ENCODE peak calls at places on chromosomes 16 and 17, in five cellular contexts. C, A, H, Z and S are unnamed samples.

GRCh38 chr17:81994593-81995462 is 17.4 kb downstream of the ASPSCR1 start:
- DNase-seq in C (no peak), A (no peak), H (no peak), Z (no peak), S (no peak)

GRCh38 chr16:75379911-75380847 is 53.1 kb downstream of the CFDP1 start:
- DNase-seq in C (no peak), A (no peak), H (no peak), Z (no peak), S (peak; percentile 67)

GRCh38 chr17:1109606-1110523 is 69.9 kb downstream of the ABR start:
- DNase-seq in C (peak; percentile 18), A (no peak), H (peak; percentile 78), Z (peak; percentile 45), S (no peak)

GRCh38 chr17:80646328-80646727 is 101.7 kb downstream of the RPTOR start:
- DNase-seq in C (no peak), A (no peak), H (no peak), Z (no peak), S (no peak)

GRCh38 chr16:9256196-9256595 is 164.8 kb downstream of the HAPSTR1 start:
- DNase-seq in C (no peak), A (no peak), H (peak; percentile 68), Z (peak; percentile 53), S (no peak)

GRCh38 chr17:72619976-72620650 is 472.4 kb downstream of the SLC39A11 start:
- DNase-seq in C (no peak), A (no peak), H (no peak), Z (no peak), S (no peak)

GRCh38 chr17:55437165-55437605 is 15.6 kb upstream of the MMD start:
- DNase-seq in C (no peak), A (no peak), H (peak; percentile 34), Z (no peak), S (no peak)

GRCh38 chr17:9928601-9929341 is 23.7 kb upstream of the RCVRN start:
- DNase-seq in C (no peak), A (no peak), H (peak; percentile 81), Z (no peak), S (no peak)

GRCh38 chr16:12661656-12662172 is 142.0 kb downstream of the CPPED1 start:
- DNase-seq in C (no peak), A (peak; percentile 30), H (peak; percentile 93), Z (no peak), S (peak; percentile 7)

GRCh38 chr16:57475711-57476339 is 10.5 kb downstream of the DOK4 start:
- DNase-seq in C (no peak), A (no peak), H (peak; percentile 89), Z (no peak), S (peak; percentile 75)

GRCh38 chr17:14143678-14144077 is 74.4 kb downstream of the COX10 start:
- DNase-seq in C (no peak), A (no peak), H (no peak), Z (peak; percentile 57), S (peak; percentile 2)

GRCh38 chr17:49210158-49211029 is at the start of the genes ABI3 and GNGT2:
- DNase-seq in C (no peak), A (peak; percentile 72), H (no peak), Z (no peak), S (peak; percentile 60)

GRCh38 chr17:17669851-17670232 is 11.4 kb upstream of the RAI1 start:
- DNase-seq in C (no peak), A (no peak), H (no peak), Z (no peak), S (no peak)

GRCh38 chr16:2499454-2499853 is 14.3 kb upstream of the ATP6V0C start:
- DNase-seq in C (no peak), A (no peak), H (no peak), Z (peak; percentile 11), S (no peak)

GRCh38 chr16:11094075-11094593 is 149.8 kb downstream of the CLEC16A start:
- DNase-seq in C (no peak), A (no peak), H (no peak), Z (no peak), S (no peak)

GRCh38 chr16:54291107-54291980 is 4.8 kb upstream of the IRX3 start:
- DNase-seq in C (no peak), A (no peak), H (peak; percentile 64), Z (no peak), S (no peak)

GRCh38 chr17:82236142-82236971 is 7.5 kb downstream of the SLC16A3 start:
- DNase-seq in C (no peak), A (no peak), H (peak; percentile 86), Z (peak; percentile 76), S (peak; percentile 69)

GRCh38 chr16:85659805-85660511 is 28.8 kb downstream of the GINS2 start:
- DNase-seq in C (peak; percentile 33), A (peak; percentile 78), H (peak; percentile 81), Z (peak; percentile 56), S (peak; percentile 40)

GRCh38 chr16:27401768-27402568 is at the start of gene IL21R:
- DNase-seq in C (peak; percentile 76), A (peak; percentile 61), H (peak; percentile 14), Z (peak; percentile 22), S (peak; percentile 86)

GRCh38 chr17:4604111-4604644 is 19.8 kb downstream of the SMTNL2 start:
- DNase-seq in C (no peak), A (peak; percentile 72), H (no peak), Z (no peak), S (no peak)

GRCh38 chr17:78276098-78276497 is 44.7 kb downstream of the TMEM235 start:
- DNase-seq in C (no peak), A (no peak), H (no peak), Z (no peak), S (peak; percentile 50)

GRCh38 chr17:78278139-78278741 is 46.8 kb downstream of the TMEM235 start:
- DNase-seq in C (no peak), A (no peak), H (peak; percentile 74), Z (no peak), S (no peak)

GRCh38 chr17:78276499-78276898 is 45.1 kb downstream of the TMEM235 start:
- DNase-seq in C (no peak), A (no peak), H (no peak), Z (no peak), S (peak; percentile 37)

GRCh38 chr17:78281249-78281865 is 49.9 kb downstream of the TMEM235 start:
- DNase-seq in C (no peak), A (no peak), H (no peak), Z (no peak), S (no peak)

GRCh38 chr17:78279360-78279990 is 48.0 kb downstream of the TMEM235 start:
- DNase-seq in C (no peak), A (no peak), H (no peak), Z (no peak), S (no peak)
- H3K4me1 ChIP-seq in C (peaks cover 6% of the 10 kb centered on the region), A (no peaks in the 10 kb centered on the region), H (peaks cover 16% of the 10 kb centered on the region), Z (no peaks in the 10 kb centered on the region), S (peaks cover 9% of the 10 kb centered on the region)

GRCh38 chr16:66512589-66513404 is 37.1 kb downstream of the TK2 start:
- DNase-seq in C (no peak), A (no peak), H (no peak), Z (no peak), S (no peak)
- H3K4me1 ChIP-seq in C (peaks cover 27% of the 10 kb centered on the region), A (peaks cover 47% of the 10 kb centered on the region), H (peaks cover 35% of the 10 kb centered on the region), Z (peaks cover 87% of the 10 kb centered on the region), S (peaks cover 30% of the 10 kb centered on the region)

DNA sequence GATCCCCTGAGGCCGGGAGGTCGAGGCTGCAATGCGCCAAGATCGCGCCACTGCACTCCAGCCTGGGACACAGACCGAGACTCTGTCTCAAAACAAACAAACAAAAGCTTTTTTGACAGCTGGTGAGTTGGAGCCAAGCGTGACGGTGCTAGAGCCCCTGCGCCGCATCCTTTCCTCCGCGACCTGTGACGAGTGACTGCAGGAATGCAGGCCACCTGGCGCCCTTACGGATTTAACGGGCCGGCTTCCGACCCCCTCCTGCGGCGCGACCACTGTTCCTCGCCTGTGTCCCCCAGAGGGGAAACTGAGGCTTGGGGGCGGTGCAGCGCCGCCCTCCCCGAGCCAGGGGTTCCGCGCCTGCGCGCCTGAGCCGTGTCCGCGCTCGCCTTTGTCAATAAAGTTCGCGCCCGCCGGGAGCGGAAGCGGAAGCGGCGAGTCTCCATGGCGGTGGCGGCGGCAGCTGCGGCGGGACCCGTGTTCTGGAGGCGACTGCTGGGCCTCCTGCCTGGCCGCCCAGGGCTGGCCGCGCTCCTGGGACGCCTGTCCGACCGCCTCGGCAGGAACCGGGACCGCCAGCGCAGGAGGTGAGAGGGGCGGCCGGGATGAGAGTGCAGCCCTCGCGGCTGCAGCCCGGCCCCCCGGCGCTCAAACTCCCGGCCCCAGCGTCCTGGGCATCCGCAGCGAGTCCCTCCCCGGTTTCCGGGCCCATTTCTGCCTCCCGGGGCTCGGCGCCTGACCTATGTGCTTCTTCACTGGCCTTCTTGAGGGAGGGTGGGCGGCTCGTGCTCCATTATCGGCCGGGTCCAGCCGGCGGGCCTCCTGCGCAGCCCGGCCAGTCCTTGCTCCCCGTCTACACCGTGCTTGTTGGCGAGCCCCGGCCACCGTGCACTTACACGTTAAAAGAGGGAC is at the start of gene PGS1:
- DNase-seq in C (peak; percentile 60), A (peak; percentile 79), H (peak; percentile 84), Z (peak; percentile 75), S (peak; percentile 91)
- H3K4me1 ChIP-seq in C (peaks cover 50% of the 10 kb centered on the region), A (peaks cover 57% of the 10 kb centered on the region), H (peaks cover 30% of the 10 kb centered on the region), Z (peaks cover 40% of the 10 kb centered on the region), S (peaks cover 35% of the 10 kb centered on the region)

GRCh38 chr17:71192039-71192555 is 928.7 kb upstream of the SOX9 start:
- DNase-seq in C (no peak), A (no peak), H (no peak), Z (no peak), S (no peak)
- H3K4me1 ChIP-seq in C (no peaks in the 10 kb centered on the region), A (no peaks in the 10 kb centered on the region), H (no peaks in the 10 kb centered on the region), Z (no peaks in the 10 kb centered on the region), S (no peaks in the 10 kb centered on the region)

DNA sequence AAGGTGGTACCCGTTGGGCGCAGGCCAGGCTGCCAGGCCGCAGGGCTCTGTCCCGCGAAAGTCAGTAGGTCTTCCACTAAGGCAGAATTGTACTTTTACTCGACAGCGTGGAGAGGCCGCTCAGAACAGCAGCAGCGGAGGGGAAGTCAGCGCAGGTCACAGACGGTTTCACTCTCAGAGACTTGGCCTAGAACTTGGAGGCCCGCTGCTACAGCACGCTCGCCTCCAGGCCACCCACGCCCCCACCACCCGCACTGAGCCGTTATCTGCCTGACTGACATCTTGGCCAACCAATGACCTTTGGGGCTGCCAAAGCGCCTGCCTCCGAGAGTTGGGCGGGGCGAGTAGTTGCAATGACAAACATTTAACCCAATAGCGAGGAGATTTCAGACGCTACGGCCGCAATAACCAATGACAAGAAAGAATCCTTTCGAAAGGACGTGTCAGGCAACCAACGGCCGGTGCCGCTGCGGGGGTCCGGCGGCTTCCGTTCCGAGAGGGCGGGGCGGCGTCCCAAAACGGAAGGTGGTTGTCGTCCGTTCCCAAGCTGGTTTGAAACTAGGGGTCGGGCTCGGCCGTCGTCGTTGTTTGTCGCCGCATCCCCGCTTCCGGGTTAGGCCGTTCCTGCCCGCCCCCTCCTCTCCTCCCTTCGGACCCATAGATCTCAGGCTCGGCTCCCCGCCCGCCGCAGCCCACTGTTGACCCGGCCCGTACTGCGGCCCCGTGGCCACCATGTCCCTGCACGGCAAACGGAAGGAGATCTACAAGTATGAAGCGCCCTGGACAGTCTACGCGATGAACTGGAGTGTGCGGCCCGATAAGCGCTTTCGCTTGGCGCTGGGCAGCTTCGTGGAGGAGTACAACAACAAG is at the start of gene DCAF7:
- DNase-seq in C (peak; percentile 99), A (peak; percentile 100), H (peak; percentile 99), Z (peak; percentile 100), S (peak; percentile 99)
- H3K4me1 ChIP-seq in C (peaks cover 39% of the 10 kb centered on the region), A (peaks cover 47% of the 10 kb centered on the region), H (peaks cover 15% of the 10 kb centered on the region), Z (peaks cover 34% of the 10 kb centered on the region), S (peaks cover 27% of the 10 kb centered on the region)

GRCh38 chr16:76665571-76666275 is 388.5 kb downstream of the CNTNAP4 start:
- DNase-seq in C (no peak), A (no peak), H (no peak), Z (no peak), S (no peak)
- H3K4me1 ChIP-seq in C (no peaks in the 10 kb centered on the region), A (no peaks in the 10 kb centered on the region), H (no peaks in the 10 kb centered on the region), Z (no peaks in the 10 kb centered on the region), S (no peaks in the 10 kb centered on the region)

GRCh38 chr17:77161953-77162352 is 21.2 kb downstream of the SEC14L1 start:
- DNase-seq in C (no peak), A (no peak), H (no peak), Z (no peak), S (no peak)
- H3K4me1 ChIP-seq in C (peaks cover 18% of the 10 kb centered on the region), A (peaks cover 76% of the 10 kb centered on the region), H (peaks cover 53% of the 10 kb centered on the region), Z (peaks cover 52% of the 10 kb centered on the region), S (no peaks in the 10 kb centered on the region)

GRCh38 chr16:87371261-87371866 is 12.2 kb downstream of the FBXO31 start:
- DNase-seq in C (no peak), A (peak; percentile 34), H (peak; percentile 35), Z (no peak), S (no peak)
- H3K4me1 ChIP-seq in C (peaks cover 5% of the 10 kb centered on the region), A (peaks cover 66% of the 10 kb centered on the region), H (peaks cover 20% of the 10 kb centered on the region), Z (peaks cover 7% of the 10 kb centered on the region), S (no peaks in the 10 kb centered on the region)